ENCODE peak calls at places on chromosomes 5 and 9, in seven cellular contexts. Q, T, H, F, L, M and P are unnamed samples.

GRCh38 chr5:37495210-37495609 is 116.1 kb downstream of the WDR70 start:
- DNase-seq in Q (no peak), T (no peak), H (no peak), F (no peak), L (no peak), M (no peak), P (no peak)

GRCh38 chr9:93159601-93160418 is 24.1 kb upstream of the WNK2 start:
- DNase-seq in Q (peak; percentile 82), T (peak; percentile 88), H (peak; percentile 85), F (peak; percentile 91), L (peak; percentile 98), M (peak; percentile 91), P (peak; percentile 89)

GRCh38 chr9:69888876-69889585 is 68.4 kb downstream of the CFAP95 start:
- DNase-seq in Q (no peak), T (no peak), H (no peak), F (no peak), L (no peak), M (no peak), P (no peak)

GRCh38 chr9:95341262-95342011 is 23.9 kb upstream of the FANCC start:
- DNase-seq in Q (no peak), T (no peak), H (no peak), F (no peak), L (peak; percentile 73), M (no peak), P (no peak)

GRCh38 chr5:135829179-135829578 is 5.3 kb upstream of the SLC25A48 start:
- DNase-seq in Q (no peak), T (no peak), H (no peak), F (no peak), L (peak; percentile 30), M (no peak), P (no peak)

GRCh38 chr5:172542651-172543131 is 88.4 kb upstream of the SH3PXD2B start:
- DNase-seq in Q (peak; percentile 50), T (no peak), H (no peak), F (no peak), L (peak; percentile 36), M (no peak), P (no peak)

GRCh38 chr9:105725370-105725769 is 31.0 kb downstream of the TMEM38B start:
- DNase-seq in Q (no peak), T (no peak), H (no peak), F (no peak), L (no peak), M (no peak), P (no peak)

GRCh38 chr9:126504086-126504976 is 109.4 kb upstream of the LMX1B start:
- DNase-seq in Q (no peak), T (peak; percentile 28), H (no peak), F (peak; percentile 55), L (no peak), M (no peak), P (no peak)

GRCh38 chr9:108551030-108551964 is 304.5 kb downstream of the ACTL7B start:
- DNase-seq in Q (no peak), T (no peak), H (no peak), F (no peak), L (no peak), M (peak; percentile 50), P (no peak)

GRCh38 chr5:179837076-179838011 is 16.6 kb downstream of the SQSTM1 start:
- DNase-seq in Q (no peak), T (no peak), H (no peak), F (no peak), L (no peak), M (no peak), P (no peak)

GRCh38 chr5:74916831-74917710 is 50.9 kb upstream of the FAM169A start:
- DNase-seq in Q (no peak), T (no peak), H (no peak), F (no peak), L (no peak), M (peak; percentile 73), P (no peak)

GRCh38 chr9:120443489-120443888 is 136.5 kb downstream of the CDK5RAP2 start:
- DNase-seq in Q (no peak), T (no peak), H (no peak), F (no peak), L (no peak), M (no peak), P (no peak)

GRCh38 chr9:93673271-93673843 is 97.0 kb downstream of the PHF2 start:
- DNase-seq in Q (peak; percentile 50), T (peak; percentile 27), H (peak; percentile 73), F (peak; percentile 60), L (peak; percentile 27), M (no peak), P (no peak)

GRCh38 chr9:105901514-105902109 is 207.3 kb downstream of the TMEM38B start:
- DNase-seq in Q (no peak), T (peak; percentile 47), H (peak; percentile 23), F (no peak), L (peak; percentile 88), M (peak; percentile 87), P (no peak)

GRCh38 chr9:118538981-118539380 is 830.3 kb downstream of the BRINP1 start:
- DNase-seq in Q (no peak), T (no peak), H (no peak), F (no peak), L (no peak), M (no peak), P (no peak)

GRCh38 chr9:117825609-117826347 is 121.6 kb downstream of the TLR4 start:
- DNase-seq in Q (no peak), T (no peak), H (no peak), F (peak; percentile 38), L (no peak), M (no peak), P (no peak)

GRCh38 chr5:25119654-25120053 is 474.9 kb upstream of the CDH10 start:
- DNase-seq in Q (no peak), T (no peak), H (no peak), F (no peak), L (no peak), M (peak; percentile 59), P (no peak)

GRCh38 chr9:136695955-136696354 is 8.7 kb upstream of the AGPAT2 start:
- DNase-seq in Q (no peak), T (peak; percentile 33), H (no peak), F (no peak), L (no peak), M (no peak), P (peak; percentile 75)

GRCh38 chr9:36461341-36461740 is 61.3 kb upstream of the RNF38 start:
- DNase-seq in Q (no peak), T (no peak), H (no peak), F (no peak), L (no peak), M (no peak), P (no peak)

GRCh38 chr9:98983295-98984268 is 39.9 kb downstream of the COL15A1 start:
- DNase-seq in Q (no peak), T (no peak), H (no peak), F (no peak), L (no peak), M (no peak), P (no peak)

GRCh38 chr5:174607205-174607604 is 117.2 kb upstream of the MSX2 start:
- DNase-seq in Q (no peak), T (no peak), H (no peak), F (no peak), L (no peak), M (no peak), P (no peak)

GRCh38 chr5:1724822-1725602 is 74.6 kb downstream of the MRPL36 start:
- DNase-seq in Q (peak; percentile 50), T (no peak), H (no peak), F (no peak), L (peak; percentile 89), M (no peak), P (no peak)

GRCh38 chr9:134189475-134190231 is 25.3 kb upstream of the RNU6ATAC start:
- DNase-seq in Q (no peak), T (peak; percentile 66), H (no peak), F (peak; percentile 58), L (peak; percentile 49), M (no peak), P (peak; percentile 55)

GRCh38 chr5:38600334-38601045 is 44.0 kb upstream of the LIFR start:
- DNase-seq in Q (no peak), T (no peak), H (no peak), F (no peak), L (no peak), M (no peak), P (no peak)

GRCh38 chr9:124035001-124035650 is 23.6 kb downstream of the LHX2 start:
- DNase-seq in Q (no peak), T (no peak), H (no peak), F (no peak), L (no peak), M (no peak), P (peak; percentile 35)

DNA sequence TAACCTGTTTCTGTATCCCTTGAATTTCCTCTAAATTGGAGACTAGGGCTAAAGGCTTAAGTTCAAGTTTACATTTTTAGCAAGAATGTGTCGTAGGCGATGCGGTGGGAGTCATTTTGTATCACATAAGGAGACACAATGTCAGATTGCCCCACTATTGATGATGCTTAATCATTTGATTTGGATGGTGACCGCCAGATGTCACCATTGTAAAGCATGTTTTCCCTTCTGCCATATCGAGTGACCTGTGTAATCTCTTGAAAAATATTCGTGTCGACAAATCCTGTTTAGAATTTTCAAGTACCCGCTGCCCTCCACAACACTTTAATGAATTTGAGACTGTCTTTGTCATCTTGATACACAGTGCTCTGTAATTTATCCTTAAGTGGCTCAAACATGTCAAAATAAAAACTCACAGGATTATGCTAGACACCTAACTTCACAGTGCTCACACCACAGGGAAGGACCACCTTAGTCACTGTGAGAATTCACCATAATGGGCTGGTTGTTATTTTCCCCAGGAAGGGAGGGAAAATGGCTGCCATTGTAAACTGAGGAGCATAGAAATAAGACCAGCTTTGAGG is 34.5 kb upstream of the SLC46A2 start:
- DNase-seq in Q (no peak), T (no peak), H (no peak), F (no peak), L (peak; percentile 68), M (peak; percentile 18), P (no peak)
- H3K4me1 ChIP-seq in Q (no peaks in the 10 kb centered on the region), T (no peaks in the 10 kb centered on the region), H (no peaks in the 10 kb centered on the region), F (no peaks in the 10 kb centered on the region), L (no peaks in the 10 kb centered on the region), M (no peaks in the 10 kb centered on the region), P (no peaks in the 10 kb centered on the region)

GRCh38 chr5:138932171-138932810 is 57.2 kb upstream of the LRRTM2 start:
- DNase-seq in Q (peak; percentile 52), T (no peak), H (no peak), F (no peak), L (peak; percentile 87), M (no peak), P (no peak)
- TF ChIP-seq CTCF in Q (no peak), T (no peak), H (no peak), F (no peak), L (peak; percentile 76), M (peak; percentile 7), P (no peak)

GRCh38 chr5:138563340-138564118 is 11.7 kb downstream of the HSPA9 start:
- DNase-seq in Q (no peak), T (no peak), H (no peak), F (no peak), L (no peak), M (no peak), P (no peak)
- H3K36me3 ChIP-seq in Q (peaks cover 72% of the 10 kb centered on the region), T (no peaks in the 10 kb centered on the region), H (peaks cover 90% of the 10 kb centered on the region), F (peaks cover 98% of the 10 kb centered on the region), L (peaks cover 90% of the 10 kb centered on the region), M (no peaks in the 10 kb centered on the region), P (peaks cover 27% of the 10 kb centered on the region)

DNA sequence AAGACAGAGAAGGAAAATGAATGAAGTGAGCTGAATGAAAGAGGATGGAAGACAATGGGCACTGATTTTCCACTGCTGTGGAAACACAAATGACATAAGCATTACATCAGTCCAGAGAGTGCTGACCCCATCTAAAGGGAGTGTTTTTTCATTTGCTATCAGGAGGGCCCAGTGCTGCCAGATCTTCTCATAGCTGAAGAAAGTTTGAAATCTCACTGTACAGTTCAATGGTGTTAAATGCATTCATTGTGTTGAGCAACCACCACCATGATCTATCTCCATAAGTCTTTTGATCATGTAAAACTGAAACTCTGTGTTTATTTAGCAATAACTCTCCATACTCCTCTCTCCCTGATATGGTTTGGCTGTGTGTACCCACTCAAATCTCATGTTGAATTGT is 41.6 kb upstream of the STARD4 start:
- DNase-seq in Q (no peak), T (no peak), H (no peak), F (no peak), L (no peak), M (no peak), P (no peak)
- H3K4me1 ChIP-seq in Q (peaks cover 26% of the 10 kb centered on the region), T (no peaks in the 10 kb centered on the region), H (peaks cover 35% of the 10 kb centered on the region), F (peaks cover 25% of the 10 kb centered on the region), L (peaks cover 15% of the 10 kb centered on the region), M (no peaks in the 10 kb centered on the region), P (no peaks in the 10 kb centered on the region)